ENCODE peak calls at places on chromosomes 5 and 9, in seven cellular contexts. H is iPS DF 6.9; U is effector memory CD4-positive, alpha-beta T cell; K is CD8-positive, alpha-beta memory T cell; I is cardiac muscle cell; C is K562; L is mucosa of descending colon. T is an unnamed sample.
A peak's percentile ranks its signal among the peaks of the same experiment; 100 is the strongest.

GRCh38 chr5:127041571-127041970 is 11.2 kb upstream of the MARCHF3 start:
- DNase-seq in H (no peak), U (no peak), K (no peak), I (peak; percentile 30), C (no peak), L (no peak), T (no peak)

GRCh38 chr5:91367374-91367773 is 15.7 kb downstream of the ARRDC3 start:
- DNase-seq in H (no peak), U (no peak), K (no peak), I (no peak), C (no peak), L (no peak), T (no peak)

GRCh38 chr5:2566280-2566679 is 185.2 kb downstream of the IRX2 start:
- DNase-seq in H (no peak), U (no peak), K (no peak), I (no peak), C (no peak), L (no peak), T (no peak)

GRCh38 chr5:52682492-52682891 is 105.2 kb upstream of the ITGA1 start:
- DNase-seq in H (no peak), U (no peak), K (no peak), I (no peak), C (no peak), L (no peak), T (no peak)

GRCh38 chr5:178221203-178221771 is 11.3 kb downstream of the PHYKPL start:
- DNase-seq in H (no peak), U (no peak), K (no peak), I (no peak), C (no peak), L (no peak), T (no peak)

GRCh38 chr9:123893146-123893545 is 36.8 kb downstream of the DENND1A start:
- DNase-seq in H (no peak), U (no peak), K (no peak), I (no peak), C (no peak), L (no peak), T (no peak)

GRCh38 chr5:139658928-139659667 is 10.9 kb downstream of the CXXC5 start:
- DNase-seq in H (no peak), U (no peak), K (no peak), I (peak; percentile 63), C (peak; percentile 58), L (peak; percentile 72), T (no peak)

GRCh38 chr5:150320048-150320555 is 17.4 kb upstream of the ARSI start:
- DNase-seq in H (no peak), U (no peak), K (no peak), I (peak; percentile 88), C (no peak), L (no peak), T (no peak)

GRCh38 chr9:79489241-79490000 is 82.3 kb upstream of the TLE4 start:
- DNase-seq in H (no peak), U (no peak), K (no peak), I (peak; percentile 73), C (no peak), L (no peak), T (no peak)

GRCh38 chr5:154430466-154430865 is 15.3 kb upstream of the SAP30L start:
- DNase-seq in H (no peak), U (no peak), K (no peak), I (no peak), C (no peak), L (no peak), T (no peak)

GRCh38 chr9:121284733-121285451 is 16.9 kb downstream of the GSN start:
- DNase-seq in H (no peak), U (no peak), K (no peak), I (no peak), C (no peak), L (no peak), T (no peak)

GRCh38 chr5:10479226-10479721 is 37.6 kb downstream of the ROPN1L start:
- DNase-seq in H (no peak), U (no peak), K (no peak), I (peak; percentile 64), C (no peak), L (peak; percentile 83), T (no peak)

GRCh38 chr5:103366938-103367549 is 108.5 kb downstream of the MACIR start:
- DNase-seq in H (no peak), U (no peak), K (no peak), I (peak; percentile 29), C (no peak), L (no peak), T (no peak)

GRCh38 chr5:54553659-54554207 is 36.2 kb downstream of the SNX18 start:
- DNase-seq in H (no peak), U (no peak), K (no peak), I (no peak), C (no peak), L (no peak), T (no peak)

GRCh38 chr9:100216178-100216787 is 117.2 kb downstream of the INVS start:
- DNase-seq in H (peak; percentile 84), U (peak; percentile 22), K (peak; percentile 39), I (peak; percentile 74), C (peak; percentile 84), L (no peak), T (peak; percentile 22)

GRCh38 chr5:178293400-178293799 is 60.8 kb upstream of the PHYKPL start:
- DNase-seq in H (no peak), U (no peak), K (no peak), I (no peak), C (no peak), L (peak; percentile 29), T (no peak)

GRCh38 chr5:79857692-79858091 is 133.4 kb downstream of the MTX3 start:
- DNase-seq in H (no peak), U (no peak), K (no peak), I (no peak), C (no peak), L (no peak), T (no peak)

GRCh38 chr5:42825422-42826148 is 13.9 kb upstream of the SELENOP start:
- DNase-seq in H (no peak), U (no peak), K (no peak), I (no peak), C (no peak), L (no peak), T (no peak)

GRCh38 chr5:151221574-151221973 is 2.3 kb downstream of the CCDC69 start:
- DNase-seq in H (no peak), U (no peak), K (no peak), I (no peak), C (no peak), L (no peak), T (no peak)

GRCh38 chr5:88761269-88761880 is 121.6 kb downstream of the MEF2C start:
- DNase-seq in H (no peak), U (no peak), K (no peak), I (peak; percentile 19), C (no peak), L (no peak), T (no peak)

GRCh38 chr5:172348084-172348483 is 64.5 kb upstream of the UBTD2 start:
- DNase-seq in H (no peak), U (no peak), K (no peak), I (no peak), C (no peak), L (no peak), T (no peak)

GRCh38 chr5:57662991-57663390 is 180.4 kb upstream of the ACTBL2 start:
- DNase-seq in H (no peak), U (no peak), K (no peak), I (peak; percentile 25), C (no peak), L (no peak), T (no peak)

GRCh38 chr9:101029300-101030021 is 934 bp downstream of the PLPPR1 start:
- DNase-seq in H (no peak), U (no peak), K (no peak), I (no peak), C (no peak), L (peak; percentile 31), T (no peak)

GRCh38 chr5:124411089-124411488 is 335.4 kb downstream of the ZNF608 start:
- DNase-seq in H (no peak), U (no peak), K (no peak), I (peak; percentile 23), C (no peak), L (no peak), T (no peak)

GRCh38 chr5:45101146-45101545 is 292.4 kb downstream of the MRPS30 start:
- DNase-seq in H (no peak), U (no peak), K (no peak), I (no peak), C (no peak), L (no peak), T (no peak)

GRCh38 chr9:124164800-124165199 is 92.9 kb upstream of the NEK6 start:
- DNase-seq in H (no peak), U (no peak), K (no peak), I (no peak), C (no peak), L (no peak), T (no peak)

GRCh38 chr9:96817973-96818372 is 36.3 kb downstream of the ZNF782 start:
- DNase-seq in H (no peak), U (no peak), K (no peak), I (no peak), C (no peak), L (no peak), T (no peak)
- H3K9me3 ChIP-seq in H (peaks cover 4% of the 10 kb centered on the region), U (peaks cover 64% of the 10 kb centered on the region), K (peaks cover 54% of the 10 kb centered on the region), I (peaks cover 8% of the 10 kb centered on the region), C (peaks cover 27% of the 10 kb centered on the region), L (peaks cover 100% of the 10 kb centered on the region), T (peaks cover 58% of the 10 kb centered on the region)

DNA sequence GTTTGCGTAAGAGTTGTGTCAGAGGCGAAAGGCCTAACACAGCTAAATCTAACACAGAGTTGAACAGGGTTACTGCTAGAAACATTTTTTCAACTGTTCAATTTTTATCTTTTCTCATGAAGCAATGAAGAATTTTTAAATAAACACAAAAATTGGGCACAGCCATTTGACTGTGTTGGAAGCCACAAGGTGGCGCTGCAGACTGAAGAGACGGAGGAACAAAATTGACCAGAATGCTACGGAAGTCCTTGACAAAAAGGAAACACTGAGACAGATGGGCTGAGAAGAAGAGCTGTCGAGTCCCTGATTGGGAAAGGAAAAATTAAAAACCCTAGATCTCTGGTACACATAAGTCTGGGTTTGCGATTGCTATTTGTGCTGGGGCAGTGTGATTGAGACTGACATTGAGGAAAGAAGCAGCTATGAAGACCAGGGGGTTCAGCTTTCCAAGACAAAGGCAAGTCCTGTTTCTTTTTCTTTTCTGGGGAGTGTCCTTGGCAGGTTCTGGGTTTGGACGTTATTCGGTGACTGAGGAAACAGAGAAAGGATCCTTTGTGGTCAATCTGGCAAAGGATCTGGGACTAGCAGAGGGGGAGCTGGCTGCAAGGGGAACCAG is at the start of gene PCDHB9:
- DNase-seq in H (no peak), U (no peak), K (peak; percentile 8), I (peak; percentile 9), C (peak; percentile 37), L (no peak), T (peak; percentile 34)
- H3K9me3 ChIP-seq in H (no peaks in the 10 kb centered on the region), U (no peaks in the 10 kb centered on the region), K (no peaks in the 10 kb centered on the region), I (no peaks in the 10 kb centered on the region), C (no peaks in the 10 kb centered on the region), L (peaks cover 47% of the 10 kb centered on the region), T (no peaks in the 10 kb centered on the region)

GRCh38 chr9:22623236-22623635 is 176.6 kb downstream of the DMRTA1 start:
- DNase-seq in H (no peak), U (no peak), K (no peak), I (no peak), C (no peak), L (no peak), T (no peak)
- H3K9me3 ChIP-seq in H (no peaks in the 10 kb centered on the region), U (no peaks in the 10 kb centered on the region), K (no peaks in the 10 kb centered on the region), I (no peaks in the 10 kb centered on the region), C (no peaks in the 10 kb centered on the region), L (no peaks in the 10 kb centered on the region), T (no peaks in the 10 kb centered on the region)

DNA sequence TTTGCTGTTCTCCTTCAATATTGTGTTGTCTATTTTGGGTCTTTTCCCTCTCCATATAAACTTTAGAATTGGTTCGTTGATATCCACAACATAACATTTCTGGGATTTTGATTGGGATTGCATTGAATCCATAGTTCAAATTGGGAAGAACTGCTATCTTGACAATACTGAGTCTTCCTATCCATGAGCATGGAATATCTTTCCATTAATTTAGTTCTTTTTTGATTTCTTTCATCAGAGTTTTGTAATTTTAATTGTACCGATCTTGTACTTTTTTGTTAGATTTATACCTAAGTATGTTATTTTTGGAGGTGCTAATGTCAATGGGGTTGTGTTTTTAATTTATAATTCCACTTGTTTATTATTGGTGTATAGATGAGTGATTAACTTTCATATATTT is 135.1 kb downstream of the NR3C1 start:
- DNase-seq in H (no peak), U (no peak), K (no peak), I (no peak), C (no peak), L (no peak), T (no peak)
- H3K9me3 ChIP-seq in H (no peaks in the 10 kb centered on the region), U (peaks cover 4% of the 10 kb centered on the region), K (no peaks in the 10 kb centered on the region), I (peaks cover 3% of the 10 kb centered on the region), C (peaks cover 5% of the 10 kb centered on the region), L (peaks cover 6% of the 10 kb centered on the region), T (peaks cover 2% of the 10 kb centered on the region)

T was measured in T-helper 17 cell.